ENCODE peak calls at places on chromosomes 16 and 17, in four cellular contexts. One of them, this sample, is unnamed.

GRCh38 chr16:81201267-81201666 is 37.2 kb upstream of the BCO1 start:
- DNase-seq in GM23338: no peak
- DNase-seq in CD4-positive, alpha-beta T cell: no peak
- DNase-seq in A549: no peak
- DNase-seq in this sample: no peak

GRCh38 chr16:4342866-4343744 is 8.0 kb downstream of the PAM16 start:
- DNase-seq in GM23338: no peak
- DNase-seq in CD4-positive, alpha-beta T cell: no peak
- DNase-seq in A549: no peak
- DNase-seq in this sample: no peak

GRCh38 chr16:51048544-51048943 is 102.5 kb downstream of the SALL1 start:
- DNase-seq in GM23338: no peak
- DNase-seq in CD4-positive, alpha-beta T cell: no peak
- DNase-seq in A549: peak; percentile 18
- DNase-seq in this sample: no peak

GRCh38 chr17:3732171-3732570 is 8.5 kb downstream of the HASPIN start:
- DNase-seq in GM23338: no peak
- DNase-seq in CD4-positive, alpha-beta T cell: no peak
- DNase-seq in A549: peak; percentile 46
- DNase-seq in this sample: no peak

GRCh38 chr16:83475108-83475507 is 332.7 kb upstream of the HSBP1 start:
- DNase-seq in GM23338: no peak
- DNase-seq in CD4-positive, alpha-beta T cell: no peak
- DNase-seq in A549: no peak
- DNase-seq in this sample: no peak

GRCh38 chr17:15303851-15304250 is 37.5 kb downstream of the TEKT3 start:
- DNase-seq in GM23338: no peak
- DNase-seq in CD4-positive, alpha-beta T cell: no peak
- DNase-seq in A549: no peak
- DNase-seq in this sample: no peak

GRCh38 chr16:54027126-54027922 is 259.3 kb downstream of the IRX3 start:
- DNase-seq in GM23338: no peak
- DNase-seq in CD4-positive, alpha-beta T cell: no peak
- DNase-seq in A549: peak; percentile 6
- DNase-seq in this sample: no peak

GRCh38 chr17:81967533-81968395 is 6.8 kb upstream of the NOTUM start:
- DNase-seq in GM23338: peak; percentile 93
- DNase-seq in CD4-positive, alpha-beta T cell: peak; percentile 83
- DNase-seq in A549: peak; percentile 67
- DNase-seq in this sample: no peak

GRCh38 chr16:89320717-89321501 is 103.4 kb downstream of the ZNF778 start:
- DNase-seq in GM23338: peak; percentile 74
- DNase-seq in CD4-positive, alpha-beta T cell: no peak
- DNase-seq in A549: peak; percentile 56
- DNase-seq in this sample: no peak

GRCh38 chr16:27161398-27161797 is 41.9 kb upstream of the KDM8 start:
- DNase-seq in GM23338: no peak
- DNase-seq in CD4-positive, alpha-beta T cell: no peak
- DNase-seq in A549: no peak
- DNase-seq in this sample: no peak

GRCh38 chr16:83826146-83826913 is 18.6 kb downstream of the HSBP1 start:
- DNase-seq in GM23338: peak; percentile 89
- DNase-seq in CD4-positive, alpha-beta T cell: peak; percentile 63
- DNase-seq in A549: peak; percentile 72
- DNase-seq in this sample: peak; percentile 76

GRCh38 chr17:81386646-81387234 is 8.5 kb upstream of the BAHCC1 start:
- DNase-seq in GM23338: peak; percentile 43
- DNase-seq in CD4-positive, alpha-beta T cell: no peak
- DNase-seq in A549: no peak
- DNase-seq in this sample: no peak

GRCh38 chr17:50213026-50214015 is 11.9 kb upstream of the COL1A1 start:
- DNase-seq in GM23338: peak; percentile 60
- DNase-seq in CD4-positive, alpha-beta T cell: no peak
- DNase-seq in A549: peak; percentile 37
- DNase-seq in this sample: no peak

GRCh38 chr17:3827124-3827773 is 18.8 kb downstream of the NCBP3 start:
- DNase-seq in GM23338: peak; percentile 90
- DNase-seq in CD4-positive, alpha-beta T cell: peak; percentile 68
- DNase-seq in A549: peak; percentile 86
- DNase-seq in this sample: peak; percentile 67

GRCh38 chr16:79217375-79218011 is 383.0 kb downstream of the MAF start:
- DNase-seq in GM23338: no peak
- DNase-seq in CD4-positive, alpha-beta T cell: peak; percentile 11
- DNase-seq in A549: no peak
- DNase-seq in this sample: no peak

GRCh38 chr17:63476857-63477470 is at the start of gene ACE:
- DNase-seq in GM23338: peak; percentile 85
- DNase-seq in CD4-positive, alpha-beta T cell: no peak
- DNase-seq in A549: peak; percentile 62
- DNase-seq in this sample: no peak

GRCh38 chr16:57341441-57342303 is 16.9 kb upstream of the CCL22 start:
- DNase-seq in GM23338: no peak
- DNase-seq in CD4-positive, alpha-beta T cell: no peak
- DNase-seq in A549: peak; percentile 58
- DNase-seq in this sample: no peak

GRCh38 chr17:522912-523311 is 170.3 kb upstream of the RPH3AL start:
- DNase-seq in GM23338: peak; percentile 93
- DNase-seq in CD4-positive, alpha-beta T cell: no peak
- DNase-seq in A549: no peak
- DNase-seq in this sample: no peak

GRCh38 chr17:56735842-56736241 is 97.9 kb downstream of the C17orf67 start:
- DNase-seq in GM23338: no peak
- DNase-seq in CD4-positive, alpha-beta T cell: no peak
- DNase-seq in A549: no peak
- DNase-seq in this sample: no peak

GRCh38 chr17:47290870-47291241 is 32.9 kb upstream of the EFCAB13 start:
- DNase-seq in GM23338: no peak
- DNase-seq in CD4-positive, alpha-beta T cell: no peak
- DNase-seq in A549: no peak
- DNase-seq in this sample: no peak

GRCh38 chr16:4936181-4936990 is 562 bp downstream of the PPL start:
- DNase-seq in GM23338: peak; percentile 82
- DNase-seq in CD4-positive, alpha-beta T cell: no peak
- DNase-seq in A549: peak; percentile 42
- DNase-seq in this sample: no peak

GRCh38 chr17:48439875-48440505 is 10.0 kb upstream of the SKAP1 start:
- DNase-seq in GM23338: no peak
- DNase-seq in CD4-positive, alpha-beta T cell: peak; percentile 74
- DNase-seq in A549: no peak
- DNase-seq in this sample: no peak

GRCh38 chr17:50363217-50364060 is 9.5 kb downstream of the MRPL27 start:
- DNase-seq in GM23338: peak; percentile 97
- DNase-seq in CD4-positive, alpha-beta T cell: no peak
- DNase-seq in A549: no peak
- DNase-seq in this sample: no peak

GRCh38 chr17:35713069-35713728 is 18.2 kb upstream of the RASL10B start:
- DNase-seq in GM23338: no peak
- DNase-seq in CD4-positive, alpha-beta T cell: no peak
- DNase-seq in A549: no peak
- DNase-seq in this sample: no peak

GRCh38 chr16:30120340-30121105 is 2.5 kb downstream of the MAPK3 start:
- DNase-seq in GM23338: no peak
- DNase-seq in CD4-positive, alpha-beta T cell: no peak
- DNase-seq in A549: no peak
- DNase-seq in this sample: no peak

GRCh38 chr17:64507418-64507766 is 615 bp downstream of the CEP95 start:
- DNase-seq in GM23338: peak; percentile 74
- DNase-seq in CD4-positive, alpha-beta T cell: peak; percentile 12
- DNase-seq in A549: peak; percentile 76
- DNase-seq in this sample: no peak

GRCh38 chr17:64608571-64608981 is 53.5 kb downstream of the SMURF2 start:
- DNase-seq in GM23338: no peak
- DNase-seq in CD4-positive, alpha-beta T cell: no peak
- DNase-seq in A549: no peak
- DNase-seq in this sample: no peak

GRCh38 chr17:3916013-3916696 is at the start of gene P2RX1:
- DNase-seq in GM23338: no peak
- DNase-seq in CD4-positive, alpha-beta T cell: no peak
- DNase-seq in A549: no peak
- DNase-seq in this sample: peak; percentile 91

DNA sequence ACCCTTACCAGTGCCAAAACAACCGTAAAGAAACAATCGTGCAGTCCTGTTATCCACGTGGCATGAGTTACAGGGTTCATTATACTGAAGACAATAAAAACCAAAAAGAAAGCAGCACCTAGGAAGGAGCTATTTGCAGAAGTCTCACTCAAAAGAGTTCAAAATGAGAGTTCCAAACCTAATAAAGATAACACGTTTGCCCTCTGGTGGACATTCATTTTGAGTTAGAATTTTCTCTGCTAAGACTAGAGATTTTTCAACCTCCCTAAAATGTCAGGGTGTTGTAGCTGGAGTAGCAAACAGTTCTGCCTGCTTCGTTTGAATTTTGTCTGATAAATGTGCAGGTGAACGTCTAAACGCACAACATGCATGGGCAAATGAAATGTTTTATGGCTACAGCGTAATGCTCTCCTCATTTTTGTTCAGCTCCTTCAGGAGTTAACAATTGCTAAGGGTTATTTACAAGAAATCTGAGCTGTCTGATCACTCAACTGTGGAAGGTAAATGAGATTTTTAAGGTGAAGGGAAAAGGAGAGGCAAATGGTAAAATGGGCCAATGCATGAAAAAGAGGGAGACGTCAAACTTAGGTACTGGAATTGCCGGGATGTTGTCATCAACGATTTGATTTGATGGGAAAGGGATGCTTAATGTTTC is 1067.9 kb upstream of the EEF2KMT start:
- DNase-seq in GM23338: peak; percentile 35
- DNase-seq in CD4-positive, alpha-beta T cell: no peak
- DNase-seq in A549: peak; percentile 6
- DNase-seq in this sample: no peak
- TF ChIP-seq CTCF in GM23338: peak; percentile 4
- TF ChIP-seq CTCF in CD4-positive, alpha-beta T cell: no peak
- TF ChIP-seq CTCF in A549: no peak
- TF ChIP-seq CTCF in this sample: no peak

GRCh38 chr16:3004319-3004718 is 8.4 kb upstream of the CLDN9 start:
- DNase-seq in GM23338: no peak
- DNase-seq in CD4-positive, alpha-beta T cell: no peak
- DNase-seq in A549: no peak
- DNase-seq in this sample: no peak

GRCh38 chr16:3004781-3005284 is 7.9 kb upstream of the CLDN9 start:
- DNase-seq in GM23338: peak; percentile 83
- DNase-seq in CD4-positive, alpha-beta T cell: no peak
- DNase-seq in A549: no peak
- DNase-seq in this sample: no peak

GRCh38 chr16:3001316-3001715 is 11.4 kb upstream of the CLDN9 start:
- DNase-seq in GM23338: peak; percentile 69
- DNase-seq in CD4-positive, alpha-beta T cell: no peak
- DNase-seq in A549: no peak
- DNase-seq in this sample: no peak

GRCh38 chr16:3000540-3000939 is 12.2 kb upstream of the CLDN9 start:
- DNase-seq in GM23338: no peak
- DNase-seq in CD4-positive, alpha-beta T cell: no peak
- DNase-seq in A549: no peak
- DNase-seq in this sample: no peak

DNA sequence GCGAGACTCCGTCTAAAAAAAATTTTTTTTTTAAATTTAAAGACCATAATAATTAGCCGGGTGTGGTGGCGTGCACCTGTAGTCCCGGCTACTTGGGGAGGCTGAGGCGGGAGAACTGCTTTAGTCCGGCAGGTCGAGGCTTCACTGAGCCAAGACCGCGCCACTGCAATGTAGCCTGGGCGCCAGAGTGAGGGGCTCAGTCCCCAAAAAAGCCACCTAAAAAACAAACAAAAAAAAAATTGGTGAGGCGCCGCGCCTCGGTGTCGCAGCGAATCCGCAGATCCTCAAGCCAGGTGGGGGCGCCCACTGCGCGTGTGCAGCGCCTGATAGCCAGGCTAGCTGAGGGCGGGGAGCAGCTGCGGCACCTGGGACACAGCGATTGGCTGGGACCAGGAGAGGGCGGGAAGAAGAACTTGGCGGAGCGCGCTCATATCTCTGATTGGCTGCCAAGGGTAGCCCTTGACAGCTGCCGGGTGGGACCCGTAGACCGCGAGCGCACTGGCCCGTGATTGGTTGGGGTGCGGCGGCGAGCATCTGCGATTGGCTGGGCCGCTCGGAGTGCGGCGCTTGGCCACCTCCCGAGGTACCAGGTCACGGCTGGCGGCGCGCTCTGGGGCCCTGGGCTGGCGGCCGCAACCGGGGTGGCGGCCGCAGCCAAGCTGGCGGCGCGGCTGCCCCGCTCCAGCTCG is 9.0 kb upstream of the CLDN9 start:
- DNase-seq in GM23338: peak; percentile 100
- DNase-seq in CD4-positive, alpha-beta T cell: peak; percentile 95
- DNase-seq in A549: peak; percentile 100
- DNase-seq in this sample: peak; percentile 97
- TF ChIP-seq CTCF in GM23338: peak; percentile 97
- TF ChIP-seq CTCF in CD4-positive, alpha-beta T cell: peak; percentile 64
- TF ChIP-seq CTCF in A549: peak; percentile 71
- TF ChIP-seq CTCF in this sample: peak; percentile 34

DNA sequence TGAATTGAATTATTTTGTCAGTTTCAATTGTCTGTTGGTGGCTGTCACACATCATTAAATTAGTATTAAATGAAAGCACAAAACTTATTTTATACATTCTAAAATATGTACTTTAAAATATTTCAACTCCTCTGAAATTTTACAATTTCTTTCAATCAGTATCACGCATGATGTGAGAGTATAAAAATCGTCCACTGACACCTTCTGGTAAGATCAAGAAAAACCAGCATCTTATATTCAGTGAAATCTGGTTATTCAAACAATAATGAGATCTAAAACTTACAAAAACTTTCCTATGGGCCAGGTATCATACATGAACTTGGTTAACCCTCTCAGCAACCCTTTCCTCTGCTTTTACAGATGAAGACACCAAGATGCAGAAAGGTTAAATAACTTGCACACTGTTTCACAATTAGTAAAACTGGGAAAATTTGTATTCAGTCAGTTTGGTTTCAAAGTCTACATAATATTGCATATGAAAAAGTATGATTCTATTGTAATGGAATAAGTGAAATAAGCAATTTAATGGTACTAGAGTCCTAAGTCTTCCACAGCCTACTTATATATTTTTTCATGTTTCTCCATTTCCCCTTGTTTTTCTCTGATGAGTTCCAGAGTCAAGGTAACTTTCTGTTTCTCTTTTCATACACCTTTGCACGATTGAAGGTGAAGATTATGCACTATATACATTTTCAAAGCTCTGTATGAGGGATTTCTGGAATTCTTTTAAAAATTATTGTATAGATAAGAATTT is 58.7 kb downstream of the EFCAB5 start:
- DNase-seq in GM23338: no peak
- DNase-seq in CD4-positive, alpha-beta T cell: no peak
- DNase-seq in A549: peak; percentile 27
- DNase-seq in this sample: no peak
- TF ChIP-seq CTCF in GM23338: no peak
- TF ChIP-seq CTCF in CD4-positive, alpha-beta T cell: no peak
- TF ChIP-seq CTCF in A549: peak; percentile 54
- TF ChIP-seq CTCF in this sample: no peak

DNA sequence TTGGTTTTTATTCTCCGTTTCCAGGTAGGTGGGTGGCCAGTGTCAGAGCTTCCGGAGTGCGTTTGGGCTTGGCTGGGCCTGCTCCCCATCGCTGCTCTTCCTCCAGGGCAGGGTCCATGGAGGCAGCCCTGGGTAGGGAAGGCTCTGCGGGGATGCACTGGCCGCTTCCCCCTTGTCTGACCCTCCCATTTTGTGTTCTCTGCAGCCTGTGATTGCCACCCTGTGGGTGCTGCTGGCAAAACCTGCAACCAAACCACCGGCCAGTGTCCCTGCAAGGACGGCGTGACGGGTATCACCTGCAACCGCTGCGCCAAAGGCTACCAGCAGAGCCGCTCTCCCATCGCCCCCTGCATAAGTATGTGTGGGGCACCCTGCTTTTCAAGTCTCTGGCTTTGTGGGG is 158.3 kb downstream of the NTN1 start:
- DNase-seq in GM23338: peak; percentile 41
- DNase-seq in CD4-positive, alpha-beta T cell: no peak
- DNase-seq in A549: no peak
- DNase-seq in this sample: no peak
- TF ChIP-seq CTCF in GM23338: peak; percentile 54
- TF ChIP-seq CTCF in CD4-positive, alpha-beta T cell: no peak
- TF ChIP-seq CTCF in A549: no peak
- TF ChIP-seq CTCF in this sample: no peak

This sample was measured in CD14-positive monocyte.